ENCODE peak calls at places on chromosomes 3 and 15, in eight cellular contexts. C, W, K, R, A, Y, T and Q are unnamed samples.
A peak's percentile ranks its signal among the peaks of the same experiment; 100 is the strongest.

GRCh38 chr3:128438488-128439072 is 28.1 kb downstream of the DNAJB8 start:
- DNase-seq in A (peak; percentile 35), T (no peak), Y (no peak), W (no peak), K (no peak), R (no peak), C (no peak), Q (no peak)

GRCh38 chr15:93164409-93164808 is 75.4 kb upstream of the RGMA start:
- DNase-seq in K (no peak), T (no peak), Y (no peak), A (no peak), R (no peak), W (no peak), C (no peak), Q (no peak)

GRCh38 chr3:72169120-72169519 is 384.2 kb upstream of the PROK2 start:
- DNase-seq in Y (no peak), C (no peak), T (no peak), K (no peak), W (no peak), A (no peak), R (no peak), Q (no peak)

GRCh38 chr3:67000006-67000405 is 1.9 kb downstream of the KBTBD8 start:
- DNase-seq in A (peak; percentile 64), R (no peak), T (no peak), W (no peak), K (no peak), Y (no peak), C (no peak), Q (no peak)

GRCh38 chr15:94671845-94672524 is 440.6 kb downstream of the MCTP2 start:
- DNase-seq in K (peak; percentile 79), Y (peak; percentile 64), W (no peak), C (no peak), R (peak; percentile 9), A (no peak), T (no peak), Q (peak; percentile 47)

GRCh38 chr3:175965036-175965435 is 1105.9 kb downstream of the NAALADL2 start:
- DNase-seq in K (no peak), Y (no peak), R (no peak), T (no peak), W (no peak), C (no peak), A (no peak), Q (no peak)

GRCh38 chr15:79296583-79296982 is 14.1 kb downstream of the ANKRD34C start:
- DNase-seq in R (peak; percentile 36), A (peak; percentile 18), W (no peak), Y (no peak), C (no peak), K (no peak), T (no peak), Q (no peak)

GRCh38 chr3:146037697-146038096 is 123.3 kb downstream of the PLOD2 start:
- DNase-seq in K (no peak), Y (no peak), W (no peak), T (no peak), A (no peak), R (no peak), C (no peak), Q (no peak)

GRCh38 chr15:39124155-39124924 is 456.5 kb upstream of the THBS1 start:
- DNase-seq in K (no peak), T (no peak), W (no peak), A (no peak), R (peak; percentile 52), C (no peak), Y (peak; percentile 17), Q (no peak)

GRCh38 chr15:61974759-61975158 is 85.5 kb downstream of the VPS13C start:
- DNase-seq in W (no peak), C (no peak), R (no peak), A (no peak), Y (no peak), K (no peak), T (no peak), Q (no peak)

GRCh38 chr15:39565851-39566250 is 15.0 kb upstream of the THBS1 start:
- DNase-seq in K (no peak), A (no peak), R (no peak), C (no peak), W (no peak), T (no peak), Y (no peak), Q (no peak)

GRCh38 chr3:44289882-44290462 is 48.3 kb downstream of the TOPAZ1 start:
- DNase-seq in A (peak; percentile 7), C (no peak), T (no peak), W (no peak), R (no peak), K (no peak), Y (no peak), Q (no peak)

GRCh38 chr15:39598186-39598850 is 17.4 kb downstream of the THBS1 start:
- DNase-seq in Y (no peak), A (no peak), W (no peak), R (no peak), C (no peak), K (no peak), T (no peak), Q (no peak)

GRCh38 chr3:187629711-187630110 is 40.5 kb downstream of the SST start:
- DNase-seq in K (no peak), Y (no peak), R (no peak), W (no peak), A (no peak), T (no peak), C (no peak), Q (no peak)

GRCh38 chr3:134656211-134656800 is 5.5 kb upstream of the KY start:
- DNase-seq in C (no peak), W (no peak), R (no peak), Y (peak; percentile 8), K (peak; percentile 72), T (no peak), A (no peak), Q (no peak)

GRCh38 chr3:9820543-9820942 is 10.5 kb downstream of the TTLL3 start:
- DNase-seq in R (no peak), A (no peak), Y (no peak), W (no peak), T (no peak), C (no peak), K (no peak), Q (no peak)

GRCh38 chr3:9817437-9817836 is 7.4 kb downstream of the TTLL3 start:
- DNase-seq in T (no peak), R (no peak), C (no peak), W (no peak), K (no peak), Y (no peak), A (no peak), Q (no peak)

GRCh38 chr3:9812870-9813483 is 2.9 kb downstream of the TTLL3 start:
- DNase-seq in A (no peak), R (no peak), T (no peak), K (peak; percentile 73), Y (no peak), W (no peak), C (no peak), Q (no peak)

GRCh38 chr3:9818666-9819335 is 8.7 kb downstream of the TTLL3 start:
- DNase-seq in Y (no peak), R (no peak), T (no peak), C (no peak), A (no peak), K (no peak), W (no peak), Q (no peak)

GRCh38 chr3:9815986-9816385 is 5.9 kb downstream of the TTLL3 start:
- DNase-seq in C (no peak), A (no peak), T (no peak), Y (no peak), K (no peak), W (no peak), R (no peak), Q (no peak)
- TF ChIP-seq POLR2A in C (no peak), A (no peak), T (no peak), Y (no peak), K (no peak), W (no peak), R (no peak), Q (no peak)

DNA sequence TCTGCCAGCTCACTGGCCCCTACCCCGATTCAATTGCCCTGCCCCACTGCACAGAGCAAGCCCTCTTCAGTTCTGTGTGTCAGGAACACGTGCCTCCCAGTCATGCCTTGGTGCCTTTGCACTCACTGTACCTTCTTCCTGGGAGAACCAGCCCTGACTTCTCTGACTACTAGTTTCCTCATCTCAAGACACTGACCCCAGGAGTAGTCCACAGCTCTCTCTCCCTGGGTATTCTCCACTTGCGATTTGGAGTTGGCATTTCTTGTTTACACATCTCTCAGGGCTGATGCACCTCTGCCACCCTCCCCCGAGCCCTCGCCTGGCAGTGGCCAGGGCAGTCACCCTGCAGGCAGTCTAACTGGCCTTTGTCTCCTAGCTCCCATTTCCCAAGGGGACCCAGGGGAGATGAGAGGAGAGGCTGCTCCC is 5.7 kb downstream of the CISH start:
- DNase-seq in T (peak; percentile 49), Y (no peak), C (no peak), W (no peak), K (no peak), R (no peak), A (no peak), Q (no peak)
- TF ChIP-seq POLR2A in T (no peak), Y (no peak), C (no peak), W (no peak), K (no peak), R (no peak), A (no peak), Q (no peak)

DNA sequence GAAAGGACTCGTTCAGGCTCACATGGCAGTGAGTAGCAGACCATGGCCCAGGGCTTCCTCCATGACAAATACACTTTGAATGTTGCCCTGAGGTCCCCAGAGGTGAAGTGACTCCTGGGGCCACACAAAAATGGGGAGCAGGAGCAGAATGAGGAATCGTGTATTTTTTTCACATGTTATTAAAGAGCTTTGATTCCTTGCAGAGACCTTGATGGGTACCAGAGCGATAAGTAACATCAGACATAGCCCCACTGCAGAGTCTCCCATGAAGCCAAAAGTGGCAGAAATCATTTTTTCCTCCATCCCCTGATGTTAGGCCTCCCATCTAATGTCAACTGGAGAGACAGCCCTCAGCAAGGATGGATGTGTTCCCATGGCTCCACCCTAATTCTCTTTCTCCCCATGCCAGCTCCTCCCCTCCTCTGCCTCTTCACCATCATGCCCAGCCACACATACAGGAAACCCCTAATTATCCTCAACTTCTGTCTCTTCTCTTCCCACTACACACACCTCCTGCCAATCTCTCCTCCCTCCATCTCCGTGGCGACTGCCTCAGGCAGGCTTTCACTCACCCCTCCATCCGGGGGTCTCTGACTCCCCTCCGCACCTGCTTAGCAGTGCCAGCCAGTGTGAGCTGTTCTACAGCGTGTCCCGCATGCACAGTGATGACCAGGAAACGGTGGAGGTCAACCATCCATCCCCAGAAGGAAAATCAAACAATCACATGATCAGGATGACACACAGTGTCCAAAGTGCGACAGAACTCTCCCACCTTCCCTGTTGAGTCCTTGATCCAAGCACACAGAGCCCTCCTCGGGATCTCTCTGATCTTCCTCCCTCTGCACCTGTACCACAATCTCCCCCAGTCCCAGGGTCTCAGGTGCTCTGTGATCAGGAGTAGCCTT is 7.1 kb upstream of the SSUH2 start:
- DNase-seq in K (no peak), W (no peak), C (peak; percentile 29), Y (no peak), A (no peak), R (no peak), T (no peak), Q (no peak)
- TF ChIP-seq POLR2A in K (no peak), W (no peak), C (no peak), Y (no peak), A (no peak), R (no peak), T (no peak), Q (no peak)

DNA sequence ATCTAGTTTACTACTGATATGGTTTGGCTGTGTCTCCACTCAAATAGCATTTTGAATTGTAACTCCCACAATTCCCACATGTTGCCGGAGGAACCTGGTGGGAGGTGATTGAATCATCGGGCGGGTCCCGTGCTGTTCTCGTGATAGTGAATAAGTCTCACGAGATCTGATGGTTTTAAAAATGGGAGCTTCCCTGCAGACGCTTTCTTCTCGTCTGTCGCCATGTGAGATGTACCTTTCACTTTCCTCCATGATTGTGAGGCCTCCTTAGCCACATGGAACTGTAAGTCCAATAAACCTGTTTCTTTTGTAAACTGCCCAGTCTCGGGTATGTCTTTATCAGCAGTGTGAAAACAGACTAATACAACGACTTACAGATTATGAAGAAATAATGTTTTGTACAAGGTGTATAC is 35.6 kb upstream of the PYDC2 start:
- DNase-seq in C (no peak), R (no peak), Y (peak; percentile 37), W (no peak), T (no peak), A (no peak), K (no peak), Q (no peak)
- TF ChIP-seq POLR2A in C (no peak), R (no peak), Y (no peak), W (no peak), T (no peak), A (no peak), K (no peak), Q (no peak)